ENCODE peak calls at places on chromosome 20, in eight cellular contexts. A is OCI-LY7, X is lung, F is right cardiac atrium, Q is uterus, H is skeletal muscle cell, L is bronchial epithelial cell, M is astrocyte of the spinal cord. K is an unnamed sample.

GRCh38 chr20:14412102-14412501 is 74.7 kb upstream of the FLRT3 start:
- DNase-seq in A (no peak), X (no peak), F (no peak), Q (no peak), H (no peak), L (no peak), M (no peak), K (no peak)

GRCh38 chr20:61951695-61952533 is 113.8 kb downstream of the TAF4 start:
- DNase-seq in A (no peak), X (no peak), F (peak), Q (no peak), H (peak), L (no peak), M (peak), K (no peak)

GRCh38 chr20:7624886-7625285 is 315.4 kb downstream of the HAO1 start:
- DNase-seq in A (no peak), X (no peak), F (no peak), Q (no peak), H (no peak), L (peak), M (no peak), K (no peak)

GRCh38 chr20:62923669-62924566 is 2.4 kb downstream of the DIDO1 start:
- DNase-seq in A (no peak), X (no peak), F (no peak), Q (no peak), H (no peak), L (no peak), M (no peak), K (no peak)

GRCh38 chr20:40982415-40983145 is 46.0 kb upstream of the TOP1 start:
- DNase-seq in A (peak), X (peak), F (no peak), Q (no peak), H (no peak), L (no peak), M (no peak), K (no peak)

GRCh38 chr20:44038681-44039123 is 124.0 kb downstream of the TOX2 start:
- DNase-seq in A (no peak), X (no peak), F (no peak), Q (no peak), H (no peak), L (no peak), M (no peak), K (no peak)

GRCh38 chr20:45124365-45124764 is at the start of gene WFDC12:
- DNase-seq in A (no peak), X (no peak), F (no peak), Q (no peak), H (no peak), L (no peak), M (no peak), K (no peak)

GRCh38 chr20:5073154-5074049 is 46.4 kb downstream of the PCNA start:
- DNase-seq in A (no peak), X (peak), F (peak), Q (peak), H (peak), L (peak), M (peak), K (no peak)

GRCh38 chr20:47309806-47310426 is 46.6 kb downstream of the ZMYND8 start:
- DNase-seq in A (no peak), X (no peak), F (no peak), Q (no peak), H (no peak), L (no peak), M (no peak), K (no peak)

GRCh38 chr20:44967207-44967807 is 995 bp downstream of the STK4 start:
- DNase-seq in A (peak), X (no peak), F (no peak), Q (no peak), H (no peak), L (peak), M (no peak), K (peak)

GRCh38 chr20:46242390-46242789 is 65.9 kb downstream of the CDH22 start:
- DNase-seq in A (no peak), X (no peak), F (no peak), Q (no peak), H (no peak), L (no peak), M (no peak), K (no peak)

GRCh38 chr20:3222635-3223600 is 13.6 kb downstream of the ITPA start:
- DNase-seq in A (peak), X (no peak), F (no peak), Q (no peak), H (no peak), L (peak), M (no peak), K (no peak)

GRCh38 chr20:21322921-21323321 is 19.8 kb downstream of the XRN2 start:
- DNase-seq in A (no peak), X (no peak), F (no peak), Q (no peak), H (no peak), L (peak), M (no peak), K (no peak)

GRCh38 chr20:39939241-39939865 is 749.7 kb downstream of the MAFB start:
- DNase-seq in A (no peak), X (no peak), F (no peak), Q (no peak), H (no peak), L (no peak), M (peak), K (no peak)

GRCh38 chr20:33983371-33983770 is 10.3 kb upstream of the RALY start:
- DNase-seq in A (no peak), X (no peak), F (no peak), Q (no peak), H (no peak), L (no peak), M (no peak), K (no peak)

GRCh38 chr20:32822189-32822588 is 2.4 kb downstream of the MAPRE1 start:
- DNase-seq in A (no peak), X (no peak), F (no peak), Q (no peak), H (no peak), L (no peak), M (no peak), K (no peak)

GRCh38 chr20:36035720-36036119 is 67.3 kb downstream of the CNBD2 start:
- DNase-seq in A (no peak), X (no peak), F (no peak), Q (no peak), H (no peak), L (peak), M (no peak), K (peak)

GRCh38 chr20:9789136-9789535 is 49.7 kb downstream of the PAK5 start:
- DNase-seq in A (no peak), X (no peak), F (no peak), Q (no peak), H (no peak), L (no peak), M (no peak), K (no peak)

GRCh38 chr20:3815703-3816315 is 4.5 kb upstream of the AP5S1 start:
- DNase-seq in A (no peak), X (no peak), F (no peak), Q (no peak), H (no peak), L (no peak), M (no peak), K (peak)

GRCh38 chr20:61933481-61933950 is 132.2 kb downstream of the TAF4 start:
- DNase-seq in A (no peak), X (no peak), F (no peak), Q (no peak), H (no peak), L (no peak), M (no peak), K (no peak)

GRCh38 chr20:56166781-56167465 is 81.6 kb upstream of the MC3R start:
- DNase-seq in A (no peak), X (no peak), F (no peak), Q (no peak), H (no peak), L (no peak), M (no peak), K (no peak)

GRCh38 chr20:49446080-49446479 is 36.4 kb downstream of the KCNB1 start:
- DNase-seq in A (no peak), X (no peak), F (no peak), Q (no peak), H (no peak), L (no peak), M (no peak), K (no peak)

GRCh38 chr20:33649201-33649631 is 12.9 kb upstream of the C20orf144 start:
- DNase-seq in A (no peak), X (peak), F (peak), Q (no peak), H (no peak), L (no peak), M (no peak), K (no peak)

GRCh38 chr20:46022411-46023147 is 6.4 kb upstream of the SLC12A5 start:
- DNase-seq in A (peak), X (peak), F (peak), Q (no peak), H (no peak), L (no peak), M (no peak), K (no peak)

GRCh38 chr20:54476336-54476928 is 1.0 kb downstream of the DOK5 start:
- DNase-seq in A (no peak), X (no peak), F (peak), Q (no peak), H (no peak), L (no peak), M (no peak), K (no peak)

GRCh38 chr20:11473971-11474370 is 443.7 kb upstream of the BTBD3 start:
- DNase-seq in A (no peak), X (no peak), F (no peak), Q (no peak), H (no peak), L (no peak), M (no peak), K (no peak)

GRCh38 chr20:31663524-31663837 is 25.8 kb downstream of the COX4I2 start:
- DNase-seq in A (no peak), X (no peak), F (no peak), Q (no peak), H (no peak), L (no peak), M (no peak), K (no peak)

GRCh38 chr20:17504898-17505663 is 26.1 kb downstream of the BFSP1 start:
- DNase-seq in A (peak), X (peak), F (peak), Q (peak), H (no peak), L (peak), M (peak), K (peak)

GRCh38 chr20:37681384-37681977 is 12.3 kb upstream of the CTNNBL1 start:
- DNase-seq in A (no peak), X (no peak), F (no peak), Q (no peak), H (no peak), L (no peak), M (no peak), K (no peak)

GRCh38 chr20:37315293-37316110 is 26.0 kb downstream of the MANBAL start:
- DNase-seq in A (peak), X (no peak), F (peak), Q (peak), H (no peak), L (peak), M (peak), K (no peak)

DNA sequence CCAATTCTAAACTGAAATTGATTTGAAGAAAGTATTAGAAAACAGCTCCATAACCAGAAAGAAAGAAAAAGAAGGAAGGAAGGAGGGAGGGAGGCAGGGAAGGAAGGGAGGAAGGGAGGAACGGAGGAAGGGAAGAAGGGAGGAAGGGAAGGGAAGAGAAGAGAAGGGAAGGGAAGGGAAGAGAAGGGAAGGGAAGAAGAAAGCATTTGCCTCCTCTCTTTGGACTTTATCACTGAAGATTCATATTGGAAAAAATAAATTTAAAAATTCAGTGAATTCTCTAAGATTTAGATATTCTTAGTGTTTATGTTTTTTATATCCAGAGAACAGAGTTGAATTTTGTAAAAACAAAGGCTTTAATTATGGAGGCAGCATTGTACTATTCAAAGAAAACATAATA is 68.5 kb upstream of the NXT1 start:
- DNase-seq in A (no peak), X (no peak), F (no peak), Q (no peak), H (no peak), L (no peak), M (no peak), K (no peak)
- H3K4me3 ChIP-seq in A (no peak), X (no peak), F (no peak), Q (no peak), H (no peak), L (no peak), M (no peak), K (no peak)

GRCh38 chr20:25056601-25057233 is 1.2 kb downstream of the ACSS1 start:
- DNase-seq in A (no peak), X (no peak), F (peak), Q (peak), H (no peak), L (no peak), M (no peak), K (no peak)

GRCh38 chr20:25053207-25054132 is 4.5 kb downstream of the ACSS1 start:
- DNase-seq in A (no peak), X (no peak), F (peak), Q (peak), H (no peak), L (no peak), M (peak), K (no peak)

GRCh38 chr20:25055711-25056492 is 2.0 kb downstream of the ACSS1 start:
- DNase-seq in A (no peak), X (no peak), F (no peak), Q (peak), H (no peak), L (no peak), M (no peak), K (no peak)

GRCh38 chr20:25054133-25054820 is 3.7 kb downstream of the ACSS1 start:
- DNase-seq in A (no peak), X (no peak), F (no peak), Q (peak), H (no peak), L (no peak), M (no peak), K (no peak)

DNA sequence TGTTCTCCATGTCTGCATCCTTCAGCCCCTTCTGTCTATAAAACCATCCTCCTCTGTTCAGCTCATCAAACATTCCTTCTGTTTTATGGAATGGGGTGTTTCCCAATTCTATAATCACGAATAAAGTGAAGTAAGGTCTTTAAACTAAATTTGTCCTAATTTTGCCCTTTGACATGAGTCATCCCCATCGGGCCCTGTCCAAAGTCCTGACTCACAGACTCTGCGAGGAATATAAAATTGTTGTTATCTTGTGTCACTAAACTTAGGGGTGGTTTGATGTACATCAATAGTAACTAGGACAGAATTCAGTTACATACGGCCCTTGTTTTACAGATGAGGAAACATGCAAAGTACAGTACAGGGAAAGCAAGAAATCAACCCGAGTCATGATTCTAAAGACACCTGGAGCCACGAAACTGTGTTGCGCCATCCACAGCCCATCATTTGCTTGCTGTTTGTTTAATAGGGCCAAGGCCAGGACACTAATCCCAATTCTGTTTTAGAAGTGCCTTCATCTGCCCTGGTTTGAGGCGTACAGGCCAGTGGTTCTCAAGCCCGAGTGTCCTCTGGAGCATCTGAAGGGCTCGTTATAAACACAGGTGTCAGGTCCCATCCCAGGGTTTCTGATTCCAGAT is 2.8 kb downstream of the ACSS1 start:
- DNase-seq in A (no peak), X (no peak), F (no peak), Q (peak), H (no peak), L (no peak), M (no peak), K (no peak)
- H3K4me3 ChIP-seq in A (no peak), X (no peak), F (no peak), Q (no peak), H (no peak), L (no peak), M (no peak), K (no peak)

DNA sequence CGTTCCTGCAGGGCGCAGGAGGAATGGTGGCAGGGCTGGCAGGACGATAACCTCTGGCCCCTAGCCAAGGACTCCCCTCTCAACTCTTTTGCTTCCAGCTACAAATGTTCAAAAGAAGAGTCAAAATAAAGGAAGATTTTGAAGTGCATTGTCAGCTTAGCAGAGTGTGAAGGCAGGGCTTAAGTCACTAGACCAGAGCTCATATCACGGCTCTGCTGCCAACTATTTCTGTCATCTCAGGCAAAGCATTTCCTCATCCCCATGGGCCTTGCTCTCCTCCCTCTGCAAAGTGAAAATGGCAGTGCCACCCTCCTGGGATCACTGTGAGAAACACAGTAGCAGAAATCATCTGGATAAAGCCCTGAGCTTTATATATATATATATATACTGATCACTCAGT is 36.7 kb downstream of the CFAP61 start:
- DNase-seq in A (no peak), X (no peak), F (no peak), Q (no peak), H (no peak), L (no peak), M (no peak), K (no peak)
- H3K4me3 ChIP-seq in A (no peak), X (no peak), F (no peak), Q (no peak), H (no peak), L (no peak), M (no peak), K (no peak)

DNA sequence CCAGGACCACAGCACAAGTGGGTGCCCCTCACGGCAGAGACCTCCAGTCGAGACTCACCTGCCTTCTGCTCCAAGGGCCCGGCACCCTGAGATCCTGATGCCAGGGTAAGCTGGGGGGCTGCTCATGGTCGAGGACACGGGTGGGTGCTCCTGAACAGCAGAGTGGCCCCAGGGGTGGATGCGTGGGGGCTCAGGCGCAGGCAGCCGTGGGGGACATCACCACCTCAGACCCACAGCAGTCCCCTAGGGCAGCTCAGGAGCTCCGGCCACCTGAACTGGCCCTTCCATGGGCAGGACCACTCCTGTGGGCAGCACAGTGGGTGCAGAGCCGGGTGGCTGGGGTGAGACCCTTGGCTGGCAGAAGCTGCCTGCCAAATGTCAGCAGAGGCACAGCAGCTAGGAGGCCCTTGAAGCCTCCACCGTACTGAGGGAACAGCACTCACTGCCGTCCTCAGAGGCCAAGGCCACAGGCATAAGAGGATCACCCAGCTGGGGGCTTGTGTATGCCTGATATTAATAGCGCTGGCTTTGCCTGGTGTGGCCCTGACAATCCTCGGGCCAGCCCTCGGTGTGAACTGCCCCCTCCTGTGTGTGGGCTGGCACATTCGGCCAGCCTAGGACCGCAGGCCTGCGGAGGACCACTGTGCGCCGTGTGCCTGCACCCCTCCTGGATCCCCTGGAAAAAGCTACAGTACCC is 5.4 kb downstream of the UCKL1 start:
- DNase-seq in A (no peak), X (no peak), F (peak), Q (no peak), H (no peak), L (no peak), M (no peak), K (no peak)
- H3K4me3 ChIP-seq in A (no peak), X (no peak), F (no peak), Q (no peak), H (no peak), L (no peak), M (no peak), K (no peak)

GRCh38 chr20:60408435-60408834 is 450.2 kb downstream of the CDH26 start:
- DNase-seq in A (no peak), X (no peak), F (no peak), Q (no peak), H (no peak), L (no peak), M (no peak), K (peak)
- H3K4me3 ChIP-seq in A (no peak), X (no peak), F (no peak), Q (no peak), H (no peak), L (no peak), M (no peak), K (peak)

DNA sequence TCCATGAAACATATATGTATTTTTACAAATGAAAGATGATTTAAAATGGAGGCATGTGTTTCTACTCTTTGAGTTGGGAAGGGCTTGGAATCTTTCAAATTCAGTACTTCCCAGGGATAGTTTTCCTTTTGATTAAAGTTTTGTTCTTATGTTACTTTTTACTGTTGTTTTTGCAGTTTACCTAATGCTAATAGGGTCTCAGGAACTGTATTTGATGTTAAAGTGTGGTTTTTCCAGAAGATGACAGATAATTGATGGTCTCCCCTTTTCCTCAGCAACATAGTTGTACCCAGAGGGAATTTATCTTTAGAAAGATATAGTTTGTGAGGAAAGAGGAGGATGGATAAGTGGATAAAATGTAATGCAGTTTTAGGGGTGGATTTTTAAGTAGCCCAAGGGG is 42.1 kb downstream of the GNAS start:
- DNase-seq in A (no peak), X (no peak), F (no peak), Q (no peak), H (no peak), L (no peak), M (no peak), K (no peak)
- H3K4me3 ChIP-seq in A (peak), X (no peak), F (no peak), Q (no peak), H (peak), L (no peak), M (no peak), K (no peak)